ENCODE peak calls at places on chromosomes 1 and 21, in four cellular contexts. One of them, this sample, is unnamed.
A peak's percentile ranks its signal among the peaks of the same experiment; 100 is the strongest.

GRCh38 chr1:185297986-185298385 is 19.1 kb downstream of the IVNS1ABP start:
- DNase-seq in PC-9: no peak
- DNase-seq in RWPE1: no peak
- DNase-seq in neural progenitor cell: no peak
- DNase-seq in this sample: no peak

GRCh38 chr1:89142160-89142559 is 16.2 kb upstream of the GBP2 start:
- DNase-seq in PC-9: no peak
- DNase-seq in RWPE1: no peak
- DNase-seq in neural progenitor cell: no peak
- DNase-seq in this sample: no peak

GRCh38 chr1:4671828-4672227 is 17.4 kb downstream of the AJAP1 start:
- DNase-seq in PC-9: no peak
- DNase-seq in RWPE1: no peak
- DNase-seq in neural progenitor cell: no peak
- DNase-seq in this sample: no peak

GRCh38 chr21:36193200-36193599 is 36.6 kb downstream of the DOP1B start:
- DNase-seq in PC-9: peak; percentile 59
- DNase-seq in RWPE1: peak; percentile 36
- DNase-seq in neural progenitor cell: no peak
- DNase-seq in this sample: no peak

GRCh38 chr1:47692196-47692595 is 254.4 kb downstream of the FOXD2 start:
- DNase-seq in PC-9: no peak
- DNase-seq in RWPE1: no peak
- DNase-seq in neural progenitor cell: no peak
- DNase-seq in this sample: no peak

GRCh38 chr1:45945426-45945825 is 142.0 kb downstream of the MAST2 start:
- DNase-seq in PC-9: no peak
- DNase-seq in RWPE1: no peak
- DNase-seq in neural progenitor cell: no peak
- DNase-seq in this sample: peak; percentile 52

GRCh38 chr1:24932284-24932683 is 2.2 kb upstream of the RUNX3 start:
- DNase-seq in PC-9: peak; percentile 50
- DNase-seq in RWPE1: peak; percentile 65
- DNase-seq in neural progenitor cell: peak; percentile 86
- DNase-seq in this sample: peak; percentile 68

GRCh38 chr1:207841907-207842306 is 69.0 kb downstream of the CD34 start:
- DNase-seq in PC-9: no peak
- DNase-seq in RWPE1: no peak
- DNase-seq in neural progenitor cell: peak; percentile 42
- DNase-seq in this sample: no peak

GRCh38 chr1:160094806-160095205 is 3.6 kb downstream of the IGSF8 start:
- DNase-seq in PC-9: no peak
- DNase-seq in RWPE1: no peak
- DNase-seq in neural progenitor cell: no peak
- DNase-seq in this sample: no peak

GRCh38 chr21:41764558-41765392 is 2.1 kb downstream of the RIPK4 start:
- DNase-seq in PC-9: peak; percentile 38
- DNase-seq in RWPE1: no peak
- DNase-seq in neural progenitor cell: no peak
- DNase-seq in this sample: peak; percentile 39

GRCh38 chr1:192629602-192630001 is 6.3 kb upstream of the RGS13 start:
- DNase-seq in PC-9: no peak
- DNase-seq in RWPE1: no peak
- DNase-seq in neural progenitor cell: no peak
- DNase-seq in this sample: no peak

GRCh38 chr1:203548917-203549708 is 55.2 kb downstream of the OPTC start:
- DNase-seq in PC-9: no peak
- DNase-seq in RWPE1: peak; percentile 75
- DNase-seq in neural progenitor cell: peak; percentile 24
- DNase-seq in this sample: no peak

GRCh38 chr21:42666023-42666747 is 12.8 kb downstream of the PDE9A start:
- DNase-seq in PC-9: no peak
- DNase-seq in RWPE1: peak; percentile 69
- DNase-seq in neural progenitor cell: no peak
- DNase-seq in this sample: peak; percentile 22

GRCh38 chr21:45724345-45724961 is 80.9 kb downstream of the PCBP3 start:
- DNase-seq in PC-9: no peak
- DNase-seq in RWPE1: no peak
- DNase-seq in neural progenitor cell: no peak
- DNase-seq in this sample: no peak

GRCh38 chr1:212699839-212700596 is at the start of gene BATF3:
- DNase-seq in PC-9: no peak
- DNase-seq in RWPE1: no peak
- DNase-seq in neural progenitor cell: peak; percentile 67
- DNase-seq in this sample: peak; percentile 12

GRCh38 chr21:42563261-42564045 is 49.8 kb downstream of the SLC37A1 start:
- DNase-seq in PC-9: no peak
- DNase-seq in RWPE1: peak; percentile 20
- DNase-seq in neural progenitor cell: no peak
- DNase-seq in this sample: no peak

DNA sequence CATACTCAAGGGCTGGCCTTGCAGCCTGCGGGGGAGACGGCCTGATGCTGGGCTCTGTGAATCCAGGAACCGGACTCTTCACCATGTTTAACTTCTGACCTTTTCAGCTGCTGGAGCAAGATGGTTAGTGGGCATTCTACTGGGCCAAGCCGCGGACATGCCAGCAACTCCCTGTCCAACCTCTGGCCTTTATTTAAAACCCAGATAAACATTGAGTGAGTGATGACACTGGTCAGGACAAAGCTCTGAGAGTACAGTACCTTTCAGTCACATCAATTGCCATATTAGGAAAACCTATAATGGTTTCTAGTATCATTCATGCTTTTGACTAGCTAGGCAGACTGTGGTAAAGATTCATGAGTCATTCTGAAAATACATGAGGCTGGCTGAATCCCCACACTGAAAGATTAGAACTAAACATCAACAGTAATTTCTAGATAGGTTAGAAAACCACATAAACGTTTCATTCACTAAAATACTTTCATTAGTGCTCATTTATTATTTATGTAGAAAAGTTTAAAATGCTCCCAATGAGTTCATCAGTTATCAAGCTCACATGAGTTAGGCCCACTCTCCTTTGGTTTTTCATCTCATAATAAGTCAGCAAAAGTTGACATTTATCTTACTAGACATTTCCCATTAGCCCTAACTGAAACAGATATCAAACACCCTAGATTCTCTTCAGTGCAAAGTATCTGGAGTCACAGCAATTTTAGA is 7.1 kb upstream of the ACTA1 start:
- DNase-seq in PC-9: no peak
- DNase-seq in RWPE1: no peak
- DNase-seq in neural progenitor cell: no peak
- DNase-seq in this sample: no peak
- TF ChIP-seq CTCF in PC-9: no peak
- TF ChIP-seq CTCF in RWPE1: no peak
- TF ChIP-seq CTCF in neural progenitor cell: no peak
- TF ChIP-seq CTCF in this sample: no peak

GRCh38 chr1:20100632-20101355 is 18.5 kb downstream of the PLA2G2D start:
- DNase-seq in PC-9: peak; percentile 58
- DNase-seq in RWPE1: peak; percentile 67
- DNase-seq in neural progenitor cell: peak; percentile 73
- DNase-seq in this sample: peak; percentile 58
- TF ChIP-seq CTCF in PC-9: peak; percentile 82
- TF ChIP-seq CTCF in RWPE1: peak; percentile 42
- TF ChIP-seq CTCF in neural progenitor cell: peak; percentile 73
- TF ChIP-seq CTCF in this sample: peak; percentile 45

GRCh38 chr1:60281360-60281932 is 207.9 kb upstream of the C1orf87 start:
- DNase-seq in PC-9: peak; percentile 59
- DNase-seq in RWPE1: peak; percentile 86
- DNase-seq in neural progenitor cell: peak; percentile 86
- DNase-seq in this sample: peak; percentile 66
- TF ChIP-seq CTCF in PC-9: peak; percentile 93
- TF ChIP-seq CTCF in RWPE1: peak; percentile 83
- TF ChIP-seq CTCF in neural progenitor cell: peak; percentile 89
- TF ChIP-seq CTCF in this sample: peak; percentile 79

DNA sequence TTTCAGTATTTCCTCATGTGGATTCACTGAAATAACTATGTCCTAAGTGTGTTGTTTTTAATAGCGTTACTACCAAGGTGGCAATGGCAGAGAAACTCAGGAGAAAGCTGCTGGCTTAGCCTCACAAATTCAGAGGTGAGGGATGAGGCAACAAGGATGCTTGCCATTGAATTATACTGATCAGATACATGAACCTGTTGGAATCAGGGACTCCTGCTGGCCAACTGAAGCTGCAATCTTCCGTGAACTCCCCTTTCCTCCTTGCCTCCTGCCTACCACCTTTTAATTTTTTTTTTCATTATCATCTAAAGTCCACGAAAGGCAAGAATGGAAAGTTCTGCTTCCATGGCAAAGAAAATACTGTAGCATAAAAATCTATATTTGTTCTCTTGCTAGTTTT is 254.7 kb downstream of the NFIA start:
- DNase-seq in PC-9: no peak
- DNase-seq in RWPE1: no peak
- DNase-seq in neural progenitor cell: no peak
- DNase-seq in this sample: no peak
- TF ChIP-seq CTCF in PC-9: no peak
- TF ChIP-seq CTCF in RWPE1: no peak
- TF ChIP-seq CTCF in neural progenitor cell: peak; percentile 12
- TF ChIP-seq CTCF in this sample: no peak

GRCh38 chr1:179365342-179366092 is at the start of gene AXDND1:
- DNase-seq in PC-9: peak; percentile 76
- DNase-seq in RWPE1: peak; percentile 68
- DNase-seq in neural progenitor cell: peak; percentile 81
- DNase-seq in this sample: peak; percentile 78
- TF ChIP-seq CTCF in PC-9: peak; percentile 32
- TF ChIP-seq CTCF in RWPE1: no peak
- TF ChIP-seq CTCF in neural progenitor cell: no peak
- TF ChIP-seq CTCF in this sample: no peak

GRCh38 chr1:12272770-12273169 is 42.9 kb downstream of the VPS13D start:
- DNase-seq in PC-9: no peak
- DNase-seq in RWPE1: no peak
- DNase-seq in neural progenitor cell: no peak
- DNase-seq in this sample: no peak

GRCh38 chr1:12278998-12279397 is 49.2 kb downstream of the VPS13D start:
- DNase-seq in PC-9: no peak
- DNase-seq in RWPE1: no peak
- DNase-seq in neural progenitor cell: no peak
- DNase-seq in this sample: no peak

GRCh38 chr1:12275370-12275769 is 45.5 kb downstream of the VPS13D start:
- DNase-seq in PC-9: peak; percentile 25
- DNase-seq in RWPE1: peak; percentile 21
- DNase-seq in neural progenitor cell: peak; percentile 59
- DNase-seq in this sample: peak; percentile 36

GRCh38 chr1:12279728-12280469 is 50.1 kb downstream of the VPS13D start:
- DNase-seq in PC-9: no peak
- DNase-seq in RWPE1: no peak
- DNase-seq in neural progenitor cell: no peak
- DNase-seq in this sample: no peak

DNA sequence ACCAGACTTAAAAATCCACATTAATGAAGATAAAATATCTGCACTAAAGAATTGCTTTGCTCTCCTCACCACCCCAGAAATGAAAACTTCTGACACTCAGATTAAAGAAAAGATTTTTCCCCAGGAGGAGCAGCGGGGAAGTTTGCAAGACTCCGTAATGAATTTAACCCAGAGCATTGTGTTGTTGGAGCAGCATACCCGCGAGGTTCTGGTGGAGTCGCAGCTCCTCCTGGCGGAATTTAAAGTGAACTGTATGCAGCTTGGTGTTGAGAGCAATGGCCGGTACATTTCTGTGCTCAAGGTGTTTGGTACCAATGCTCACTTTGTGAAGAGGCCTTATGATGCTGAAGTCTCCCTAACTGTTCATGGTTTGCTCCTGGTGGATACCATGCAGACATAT is 46.4 kb downstream of the VPS13D start:
- DNase-seq in PC-9: no peak
- DNase-seq in RWPE1: no peak
- DNase-seq in neural progenitor cell: peak; percentile 73
- DNase-seq in this sample: no peak
- TF ChIP-seq CTCF in PC-9: no peak
- TF ChIP-seq CTCF in RWPE1: peak; percentile 10
- TF ChIP-seq CTCF in neural progenitor cell: peak; percentile 71
- TF ChIP-seq CTCF in this sample: no peak

DNA sequence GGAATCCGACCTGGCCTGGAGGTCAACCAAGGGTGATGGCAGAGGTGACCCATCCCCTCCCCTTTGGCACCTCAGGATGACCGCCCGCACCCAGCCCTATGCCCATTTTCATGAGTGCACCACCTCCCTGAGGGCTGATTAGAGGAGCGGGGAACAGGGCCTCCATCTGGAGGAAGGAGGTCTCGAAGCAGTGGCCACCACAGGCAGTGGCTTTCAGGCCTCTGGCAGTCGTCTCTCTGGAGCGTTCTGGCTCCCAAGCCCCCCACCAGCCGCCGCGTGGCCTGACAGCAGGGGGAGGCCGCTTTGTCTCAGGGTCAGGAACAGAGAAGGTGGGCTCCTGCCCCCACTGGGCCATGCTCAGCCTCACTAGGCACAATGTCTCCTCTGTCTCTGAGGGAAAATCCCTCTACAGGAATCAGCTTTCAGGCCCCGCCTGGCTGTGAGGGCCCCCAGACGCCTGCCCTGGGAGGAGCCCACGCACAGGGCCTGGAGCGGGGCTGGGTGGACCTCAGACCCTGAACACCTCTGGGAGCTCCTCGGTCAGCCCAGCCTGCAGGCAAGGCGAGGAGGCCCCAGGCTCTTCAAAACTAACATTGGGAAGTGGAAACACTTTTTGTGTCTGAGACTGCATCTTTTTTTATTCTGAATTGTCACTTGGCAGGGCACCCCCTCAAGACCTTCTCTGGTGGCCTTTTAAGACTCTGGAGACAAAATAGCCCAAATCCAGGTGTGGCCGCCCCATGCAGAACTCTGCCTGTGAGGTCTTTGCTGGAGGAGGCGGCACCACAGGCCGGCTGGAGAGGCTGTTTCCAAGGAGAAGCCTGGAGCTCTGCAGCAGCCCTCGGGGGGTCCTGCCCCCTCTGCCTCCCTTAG is 127.7 kb upstream of the ARHGEF16 start:
- DNase-seq in PC-9: no peak
- DNase-seq in RWPE1: no peak
- DNase-seq in neural progenitor cell: no peak
- DNase-seq in this sample: no peak
- TF ChIP-seq CTCF in PC-9: no peak
- TF ChIP-seq CTCF in RWPE1: no peak
- TF ChIP-seq CTCF in neural progenitor cell: no peak
- TF ChIP-seq CTCF in this sample: no peak